ENCODE peak calls at places on chromosomes 5 and 9, in five cellular contexts. S is upper lobe of right lung, D is heart left ventricle, C is HCT116, V is HFFc6. W is an unnamed sample.

GRCh38 chr9:6902423-6902822 is 144.7 kb downstream of the KDM4C start:
- DNase-seq in S (no peak), D (no peak), C (peak), V (no peak), W (no peak)

GRCh38 chr5:73307645-73308346 is 134.8 kb downstream of the TMEM174 start:
- DNase-seq in S (no peak), D (no peak), C (no peak), V (no peak), W (no peak)

GRCh38 chr5:43601454-43602260 is 1.3 kb upstream of the NNT start:
- DNase-seq in S (no peak), D (no peak), C (no peak), V (peak), W (no peak)

GRCh38 chr9:134224827-134225154 is 60.4 kb upstream of the RNU6ATAC start:
- DNase-seq in S (no peak), D (peak), C (no peak), V (no peak), W (no peak)

GRCh38 chr5:109155625-109156024 is 254.1 kb downstream of the PJA2 start:
- DNase-seq in S (no peak), D (no peak), C (no peak), V (no peak), W (no peak)

GRCh38 chr9:36407122-36407723 is 7.2 kb upstream of the RNF38 start:
- DNase-seq in S (no peak), D (no peak), C (peak), V (peak), W (no peak)

GRCh38 chr5:67243349-67243748 is 46.8 kb upstream of the CD180 start:
- DNase-seq in S (no peak), D (no peak), C (no peak), V (no peak), W (no peak)

GRCh38 chr5:111685969-111686368 is 71.0 kb downstream of the NREP start:
- DNase-seq in S (no peak), D (no peak), C (peak), V (no peak), W (no peak)

GRCh38 chr9:22580788-22581187 is 134.2 kb downstream of the DMRTA1 start:
- DNase-seq in S (no peak), D (no peak), C (no peak), V (no peak), W (no peak)

GRCh38 chr5:168612123-168612522 is 33.0 kb upstream of the PANK3 start:
- DNase-seq in S (no peak), D (no peak), C (no peak), V (no peak), W (no peak)

GRCh38 chr5:71810023-71810422 is 90.9 kb downstream of the CARTPT start:
- DNase-seq in S (no peak), D (peak), C (no peak), V (no peak), W (no peak)

GRCh38 chr9:74942801-74943200 is 9.9 kb downstream of the C9orf40 start:
- DNase-seq in S (no peak), D (no peak), C (no peak), V (no peak), W (no peak)

GRCh38 chr9:77673912-77674791 is 26.0 kb upstream of the GNA14 start:
- DNase-seq in S (no peak), D (no peak), C (no peak), V (no peak), W (no peak)

GRCh38 chr9:126883636-126884035 is 23.2 kb downstream of the ZBTB34 start:
- DNase-seq in S (peak), D (no peak), C (no peak), V (no peak), W (no peak)

GRCh38 chr5:171143171-171143570 is 165.9 kb upstream of the TLX3 start:
- DNase-seq in S (no peak), D (no peak), C (no peak), V (no peak), W (no peak)

GRCh38 chr5:82004511-82004910 is 32.7 kb downstream of the ATG10 start:
- DNase-seq in S (no peak), D (no peak), C (no peak), V (peak), W (no peak)

GRCh38 chr9:89701221-89701798 is 96.5 kb downstream of the GADD45G start:
- DNase-seq in S (peak), D (no peak), C (no peak), V (no peak), W (no peak)

GRCh38 chr9:9921771-9922170 is 691.0 kb downstream of the PTPRD start:
- DNase-seq in S (no peak), D (no peak), C (no peak), V (no peak), W (no peak)

GRCh38 chr5:142201471-142201887 is 92.9 kb downstream of the NDFIP1 start:
- DNase-seq in S (no peak), D (no peak), C (peak), V (peak), W (no peak)

GRCh38 chr9:121839726-121840500 is 188.5 kb downstream of the DAB2IP start:
- DNase-seq in S (peak), D (peak), C (no peak), V (no peak), W (peak)

GRCh38 chr5:113447651-113448050 is 12.9 kb upstream of the TSSK1B start:
- DNase-seq in S (no peak), D (no peak), C (no peak), V (peak), W (no peak)

GRCh38 chr9:112809351-112809848 is 58.8 kb downstream of the SNX30 start:
- DNase-seq in S (no peak), D (no peak), C (no peak), V (no peak), W (no peak)

GRCh38 chr9:31597977-31598376 is 786.5 kb upstream of the ACO1 start:
- DNase-seq in S (no peak), D (no peak), C (peak), V (no peak), W (no peak)

GRCh38 chr9:130156672-130157071 is 15.5 kb upstream of the NCS1 start:
- DNase-seq in S (no peak), D (no peak), C (no peak), V (no peak), W (no peak)

GRCh38 chr5:142425286-142426065 is 100.7 kb upstream of the SPRY4 start:
- DNase-seq in S (no peak), D (no peak), C (no peak), V (no peak), W (no peak)

GRCh38 chr5:179734536-179735164 is 2.0 kb downstream of the MAML1 start:
- DNase-seq in S (no peak), D (no peak), C (no peak), V (no peak), W (no peak)

GRCh38 chr5:111326551-111326950 is 102.4 kb downstream of the CAMK4 start:
- DNase-seq in S (no peak), D (no peak), C (no peak), V (no peak), W (no peak)

GRCh38 chr5:132294728-132295504 is 722 bp downstream of the SLC22A4 start:
- DNase-seq in S (peak), D (peak), C (peak), V (peak), W (no peak)

GRCh38 chr5:27220752-27221151 is 182.4 kb upstream of the CDH9 start:
- DNase-seq in S (no peak), D (no peak), C (no peak), V (no peak), W (no peak)

GRCh38 chr5:170525450-170526211 is 21.8 kb downstream of the KCNIP1 start:
- DNase-seq in S (no peak), D (no peak), C (no peak), V (no peak), W (no peak)

GRCh38 chr9:75995066-75995465 is 104.6 kb downstream of the PCSK5 start:
- DNase-seq in S (no peak), D (no peak), C (no peak), V (no peak), W (no peak)

DNA sequence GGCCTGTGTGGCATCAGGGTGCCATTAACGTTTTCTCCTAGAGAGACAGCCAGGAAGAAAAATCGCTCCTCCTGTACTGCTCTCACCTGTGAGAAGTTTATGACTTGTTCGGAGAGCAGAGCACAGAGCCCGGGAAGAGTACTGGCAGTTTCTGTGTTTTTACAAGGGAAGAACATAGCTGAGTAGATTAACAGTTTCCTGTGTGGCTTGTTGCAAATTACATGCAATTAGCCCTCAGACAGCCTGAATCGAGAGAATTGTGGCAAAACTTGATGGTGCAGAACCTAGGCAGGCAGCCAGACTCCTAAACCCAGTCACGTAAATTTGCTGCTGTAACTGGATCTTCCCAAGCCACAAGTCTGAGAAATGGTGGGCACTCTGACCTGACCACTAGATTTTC is 32.1 kb downstream of the PRKACG start:
- DNase-seq in S (no peak), D (no peak), C (no peak), V (no peak), W (no peak)
- TF ChIP-seq CTCF in S (no peak), D (no peak), C (no peak), V (no peak), W (no peak)

GRCh38 chr5:52920929-52921328 is 68.2 kb upstream of the ITGA2 start:
- DNase-seq in S (no peak), D (no peak), C (no peak), V (peak), W (no peak)
- TF ChIP-seq CTCF in S (no peak), D (no peak), C (no peak), V (peak), W (peak)

GRCh38 chr9:132632426-132632825 is 37.4 kb downstream of the DDX31 start:
- DNase-seq in S (no peak), D (no peak), C (no peak), V (no peak), W (no peak)

GRCh38 chr9:132630116-132630515 is 39.7 kb downstream of the DDX31 start:
- DNase-seq in S (no peak), D (no peak), C (no peak), V (no peak), W (no peak)

GRCh38 chr9:132630811-132631210 is 39.0 kb downstream of the DDX31 start:
- DNase-seq in S (no peak), D (no peak), C (no peak), V (no peak), W (no peak)

GRCh38 chr9:132631685-132632084 is 38.1 kb downstream of the DDX31 start:
- DNase-seq in S (no peak), D (no peak), C (no peak), V (no peak), W (no peak)

DNA sequence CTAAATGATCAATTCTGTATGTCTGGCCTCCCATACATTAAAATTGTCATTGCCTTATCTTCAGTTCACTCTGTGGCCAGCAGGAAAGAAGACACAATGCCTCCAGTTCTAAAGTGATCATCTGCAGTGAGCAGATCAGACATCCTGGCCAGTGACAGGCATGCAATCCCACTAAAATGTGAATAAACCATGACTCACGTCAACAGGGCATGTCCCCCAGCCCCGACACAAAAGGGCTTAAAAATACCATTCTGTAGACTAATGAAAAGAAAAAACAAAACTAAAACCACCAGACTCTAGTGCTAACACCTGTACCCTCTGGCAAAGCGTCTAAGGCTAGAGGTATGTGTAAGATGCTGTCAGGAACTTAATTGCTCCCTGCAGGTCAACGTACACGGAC is 38.5 kb downstream of the DDX31 start:
- DNase-seq in S (no peak), D (no peak), C (no peak), V (peak), W (no peak)
- TF ChIP-seq CTCF in S (no peak), D (no peak), C (no peak), V (peak), W (peak)

DNA sequence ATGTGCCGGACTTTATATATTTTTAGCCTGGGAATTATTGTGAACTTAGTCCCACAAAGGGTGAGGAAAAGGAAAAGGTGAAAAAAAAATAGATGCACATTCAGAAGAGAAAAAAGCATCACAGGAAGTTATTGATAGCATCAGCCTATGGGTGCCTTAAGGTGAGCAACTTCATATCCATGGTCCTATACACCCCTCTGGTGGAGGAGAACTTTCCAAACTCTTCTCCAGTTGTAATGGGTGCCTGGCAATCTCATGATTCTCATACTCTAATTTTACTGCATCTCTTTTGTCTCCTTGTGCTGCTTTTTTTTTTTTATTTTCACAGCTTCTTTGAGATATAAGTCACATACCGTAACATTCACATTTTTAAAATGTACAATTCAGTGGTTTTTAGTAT is 107.4 kb downstream of the JAKMIP2 start:
- DNase-seq in S (no peak), D (no peak), C (no peak), V (no peak), W (no peak)
- TF ChIP-seq CTCF in S (no peak), D (no peak), C (no peak), V (no peak), W (no peak)

GRCh38 chr5:56481147-56481997 is 248.2 kb upstream of the ANKRD55 start:
- DNase-seq in S (peak), D (peak), C (no peak), V (no peak), W (no peak)
- TF ChIP-seq CTCF in S (peak), D (peak), C (no peak), V (peak), W (peak)

GRCh38 chr9:19230356-19231125 is at the start of gene DENND4C:
- DNase-seq in S (peak), D (peak), C (peak), V (peak), W (peak)

GRCh38 chr9:19232830-19233194 is 2.3 kb downstream of the DENND4C start:
- DNase-seq in S (no peak), D (no peak), C (no peak), V (peak), W (no peak)

GRCh38 chr9:19232117-19232829 is 1.8 kb downstream of the DENND4C start:
- DNase-seq in S (no peak), D (no peak), C (no peak), V (no peak), W (no peak)

GRCh38 chr9:19231126-19232035 is 888 bp downstream of the DENND4C start:
- DNase-seq in S (no peak), D (no peak), C (no peak), V (peak), W (no peak)

GRCh38 chr9:19229725-19230355 is 653 bp upstream of the DENND4C start:
- DNase-seq in S (peak), D (peak), C (peak), V (peak), W (no peak)
- TF ChIP-seq CTCF in S (no peak), D (no peak), C (no peak), V (no peak), W (peak)

GRCh38 chr9:105046907-105047651 is 119.1 kb upstream of the ABCA1 start:
- DNase-seq in S (no peak), D (no peak), C (no peak), V (no peak), W (no peak)
- TF ChIP-seq CTCF in S (no peak), D (no peak), C (no peak), V (peak), W (no peak)

GRCh38 chr9:4297795-4298254 is 2.0 kb downstream of the GLIS3 start:
- DNase-seq in S (peak), D (peak), C (no peak), V (peak), W (no peak)

GRCh38 chr9:4299006-4299795 is 667 bp downstream of the GLIS3 start:
- DNase-seq in S (peak), D (peak), C (no peak), V (peak), W (no peak)

GRCh38 chr9:4296217-4296616 is 3.7 kb downstream of the GLIS3 start:
- DNase-seq in S (no peak), D (no peak), C (no peak), V (no peak), W (no peak)

GRCh38 chr9:4298255-4299005 is 1.4 kb downstream of the GLIS3 start:
- DNase-seq in S (peak), D (peak), C (no peak), V (peak), W (no peak)

DNA sequence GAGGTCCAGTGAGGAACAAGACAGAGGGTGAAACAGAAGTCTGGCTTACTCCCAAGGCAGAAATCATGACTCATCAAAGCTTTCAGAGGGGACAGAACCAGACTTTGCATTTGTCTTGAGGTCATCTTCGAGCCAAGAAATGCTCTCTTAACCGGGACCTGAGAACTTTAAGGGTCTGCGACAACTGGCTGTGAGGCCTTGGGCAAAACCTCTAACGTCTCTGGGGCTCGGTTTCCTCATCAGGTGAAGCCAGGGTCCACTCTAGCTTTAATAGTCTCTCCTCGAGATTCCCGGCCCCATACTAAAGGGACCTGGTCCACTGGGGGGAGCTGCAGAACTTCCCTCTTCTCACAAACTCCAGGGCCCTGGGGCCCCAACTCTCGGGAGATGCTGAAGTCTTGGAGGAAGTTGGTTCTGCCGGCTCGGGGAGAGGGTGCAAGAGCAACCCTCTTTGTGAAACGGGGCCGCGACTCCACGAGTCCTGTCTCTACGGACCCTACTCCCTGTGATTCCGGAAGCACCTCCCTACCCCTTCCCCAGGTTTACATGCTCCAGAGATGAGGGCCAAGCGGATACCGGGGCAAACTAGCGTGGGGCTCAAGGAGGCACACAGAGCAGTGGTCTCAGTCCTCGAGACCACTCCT is 2.6 kb downstream of the GLIS3 start:
- DNase-seq in S (peak), D (peak), C (peak), V (peak), W (no peak)
- TF ChIP-seq CTCF in S (peak), D (no peak), C (peak), V (peak), W (peak)

W was measured in chondrocyte.